ENCODE peak calls at places on chromosomes 12 and 14, in ten cellular contexts. Y is AG08395; M is AG09309; G is dorsolateral prefrontal cortex; K is SW480; O is stimulated activated CD8-positive, alpha-beta memory T cell treated with anti-CD3 and anti-CD28 coated beads, Interleukin-4, amount 100 ng/mL, for 1 hour; B is progenitor cell of endocrine pancreas; W is pancreas; I is GM23248; R is DMS53. N is an unnamed sample.

GRCh38 chr14:102819790-102820330 is 42.6 kb downstream of the TRAF3 start:
- DNase-seq in Y (no peak), M (no peak), G (no peak), K (peak; percentile 21), O (no peak), B (no peak), W (no peak), I (peak; percentile 29), R (no peak), N (no peak)

GRCh38 chr12:110940933-110941332 is 20.6 kb upstream of the MYL2 start:
- DNase-seq in Y (no peak), M (no peak), G (no peak), K (no peak), O (no peak), B (no peak), W (no peak), I (no peak), R (no peak), N (no peak)

GRCh38 chr12:66255737-66256136 is 46.6 kb upstream of the HELB start:
- DNase-seq in Y (no peak), M (no peak), G (no peak), K (no peak), O (no peak), B (no peak), W (no peak), I (no peak), R (no peak), N (no peak)

GRCh38 chr14:69663322-69663686 is 51.9 kb downstream of the SUSD6 start:
- DNase-seq in Y (no peak), M (no peak), G (no peak), K (no peak), O (no peak), B (no peak), W (no peak), I (peak; percentile 44), R (no peak), N (no peak)

GRCh38 chr14:96016761-96017160 is 22.4 kb upstream of the C14orf132 start:
- DNase-seq in Y (no peak), M (no peak), G (no peak), K (no peak), O (no peak), B (no peak), W (no peak), I (no peak), R (peak; percentile 55), N (no peak)

GRCh38 chr12:133217219-133217618 is 18.5 kb downstream of the ANHX start:
- DNase-seq in Y (no peak), M (no peak), G (no peak), K (no peak), O (no peak), B (no peak), W (no peak), I (no peak), R (no peak), N (no peak)

GRCh38 chr14:96762650-96763049 is 34.5 kb upstream of the VRK1 start:
- DNase-seq in Y (peak; percentile 52), M (no peak), G (no peak), K (peak; percentile 86), O (no peak), B (no peak), W (peak; percentile 7), I (peak; percentile 65), R (peak; percentile 83), N (no peak)

GRCh38 chr12:31008961-31009840 is 64.5 kb upstream of the DDX11 start:
- DNase-seq in Y (no peak), M (no peak), G (peak; percentile 24), K (no peak), O (no peak), B (no peak), W (no peak), I (no peak), R (no peak), N (no peak)

N was measured in GM04503.